ENCODE peak calls at places on chromosome 2, in eight cellular contexts. One of them, this sample, is unnamed.

GRCh38 chr2:217206326-217206725 is 346.5 kb upstream of the TNP1 start:
- DNase-seq in fibroblast of pulmonary artery: no peak
- DNase-seq in right cardiac atrium: no peak
- DNase-seq in testis: no peak
- DNase-seq in BJ: no peak
- DNase-seq in stimulated activated effector memory CD8-positive, alpha-beta T cell treated with anti-CD3 and anti-CD28 coated beads, Interleukin-12 subunit alpha, Interleukin-12 subunit beta, amount 100 ng/mL, for 72 hours: no peak
- DNase-seq in SK-N-SH: no peak
- DNase-seq in NCI-H1092: no peak
- DNase-seq in this sample: no peak

GRCh38 chr2:135043345-135043744 is 3.9 kb downstream of the MAP3K19 start:
- DNase-seq in fibroblast of pulmonary artery: no peak
- DNase-seq in right cardiac atrium: no peak
- DNase-seq in testis: peak; percentile 30
- DNase-seq in BJ: no peak
- DNase-seq in stimulated activated effector memory CD8-positive, alpha-beta T cell treated with anti-CD3 and anti-CD28 coated beads, Interleukin-12 subunit alpha, Interleukin-12 subunit beta, amount 100 ng/mL, for 72 hours: no peak
- DNase-seq in SK-N-SH: no peak
- DNase-seq in NCI-H1092: no peak
- DNase-seq in this sample: no peak

GRCh38 chr2:176827269-176827668 is 385.3 kb upstream of the HNRNPA3 start:
- DNase-seq in fibroblast of pulmonary artery: no peak
- DNase-seq in right cardiac atrium: no peak
- DNase-seq in testis: no peak
- DNase-seq in BJ: no peak
- DNase-seq in stimulated activated effector memory CD8-positive, alpha-beta T cell treated with anti-CD3 and anti-CD28 coated beads, Interleukin-12 subunit alpha, Interleukin-12 subunit beta, amount 100 ng/mL, for 72 hours: peak; percentile 16
- DNase-seq in SK-N-SH: no peak
- DNase-seq in NCI-H1092: no peak
- DNase-seq in this sample: no peak

GRCh38 chr2:125224830-125225229 is 1199.7 kb downstream of the CNTNAP5 start:
- DNase-seq in fibroblast of pulmonary artery: no peak
- DNase-seq in right cardiac atrium: no peak
- DNase-seq in testis: peak; percentile 16
- DNase-seq in BJ: no peak
- DNase-seq in stimulated activated effector memory CD8-positive, alpha-beta T cell treated with anti-CD3 and anti-CD28 coated beads, Interleukin-12 subunit alpha, Interleukin-12 subunit beta, amount 100 ng/mL, for 72 hours: no peak
- DNase-seq in SK-N-SH: no peak
- DNase-seq in NCI-H1092: no peak
- DNase-seq in this sample: no peak

GRCh38 chr2:201234167-201235139 is 25.9 kb upstream of the CASP8 start:
- DNase-seq in fibroblast of pulmonary artery: no peak
- DNase-seq in right cardiac atrium: no peak
- DNase-seq in testis: no peak
- DNase-seq in BJ: no peak
- DNase-seq in stimulated activated effector memory CD8-positive, alpha-beta T cell treated with anti-CD3 and anti-CD28 coated beads, Interleukin-12 subunit alpha, Interleukin-12 subunit beta, amount 100 ng/mL, for 72 hours: no peak
- DNase-seq in SK-N-SH: no peak
- DNase-seq in NCI-H1092: no peak
- DNase-seq in this sample: no peak

GRCh38 chr2:37560241-37560848 is 111.1 kb downstream of the CDC42EP3 start:
- DNase-seq in fibroblast of pulmonary artery: no peak
- DNase-seq in right cardiac atrium: no peak
- DNase-seq in testis: no peak
- DNase-seq in BJ: no peak
- DNase-seq in stimulated activated effector memory CD8-positive, alpha-beta T cell treated with anti-CD3 and anti-CD28 coated beads, Interleukin-12 subunit alpha, Interleukin-12 subunit beta, amount 100 ng/mL, for 72 hours: no peak
- DNase-seq in SK-N-SH: no peak
- DNase-seq in NCI-H1092: peak; percentile 6
- DNase-seq in this sample: no peak

GRCh38 chr2:182366625-182367024 is 60.2 kb downstream of the PDE1A start:
- DNase-seq in fibroblast of pulmonary artery: peak; percentile 90
- DNase-seq in right cardiac atrium: no peak
- DNase-seq in testis: no peak
- DNase-seq in BJ: peak; percentile 42
- DNase-seq in stimulated activated effector memory CD8-positive, alpha-beta T cell treated with anti-CD3 and anti-CD28 coated beads, Interleukin-12 subunit alpha, Interleukin-12 subunit beta, amount 100 ng/mL, for 72 hours: no peak
- DNase-seq in SK-N-SH: no peak
- DNase-seq in NCI-H1092: peak; percentile 6
- DNase-seq in this sample: no peak

GRCh38 chr2:172403402-172403801 is 24.0 kb upstream of the ITGA6 start:
- DNase-seq in fibroblast of pulmonary artery: no peak
- DNase-seq in right cardiac atrium: no peak
- DNase-seq in testis: no peak
- DNase-seq in BJ: no peak
- DNase-seq in stimulated activated effector memory CD8-positive, alpha-beta T cell treated with anti-CD3 and anti-CD28 coated beads, Interleukin-12 subunit alpha, Interleukin-12 subunit beta, amount 100 ng/mL, for 72 hours: no peak
- DNase-seq in SK-N-SH: no peak
- DNase-seq in NCI-H1092: no peak
- DNase-seq in this sample: no peak

GRCh38 chr2:71800106-71800809 is 346.9 kb downstream of the DYSF start:
- DNase-seq in fibroblast of pulmonary artery: no peak
- DNase-seq in right cardiac atrium: no peak
- DNase-seq in testis: peak; percentile 12
- DNase-seq in BJ: no peak
- DNase-seq in stimulated activated effector memory CD8-positive, alpha-beta T cell treated with anti-CD3 and anti-CD28 coated beads, Interleukin-12 subunit alpha, Interleukin-12 subunit beta, amount 100 ng/mL, for 72 hours: no peak
- DNase-seq in SK-N-SH: no peak
- DNase-seq in NCI-H1092: no peak
- DNase-seq in this sample: peak; percentile 85

GRCh38 chr2:27109083-27109482 is 9.8 kb downstream of the CGREF1 start:
- DNase-seq in fibroblast of pulmonary artery: no peak
- DNase-seq in right cardiac atrium: no peak
- DNase-seq in testis: no peak
- DNase-seq in BJ: no peak
- DNase-seq in stimulated activated effector memory CD8-positive, alpha-beta T cell treated with anti-CD3 and anti-CD28 coated beads, Interleukin-12 subunit alpha, Interleukin-12 subunit beta, amount 100 ng/mL, for 72 hours: no peak
- DNase-seq in SK-N-SH: no peak
- DNase-seq in NCI-H1092: no peak
- DNase-seq in this sample: no peak

GRCh38 chr2:101406867-101407266 is 19.6 kb upstream of the CREG2 start:
- DNase-seq in fibroblast of pulmonary artery: peak; percentile 63
- DNase-seq in right cardiac atrium: no peak
- DNase-seq in testis: no peak
- DNase-seq in BJ: peak; percentile 69
- DNase-seq in stimulated activated effector memory CD8-positive, alpha-beta T cell treated with anti-CD3 and anti-CD28 coated beads, Interleukin-12 subunit alpha, Interleukin-12 subunit beta, amount 100 ng/mL, for 72 hours: no peak
- DNase-seq in SK-N-SH: no peak
- DNase-seq in NCI-H1092: no peak
- DNase-seq in this sample: no peak

GRCh38 chr2:189111063-189111715 is 68.4 kb downstream of the COL5A2 start:
- DNase-seq in fibroblast of pulmonary artery: no peak
- DNase-seq in right cardiac atrium: no peak
- DNase-seq in testis: no peak
- DNase-seq in BJ: no peak
- DNase-seq in stimulated activated effector memory CD8-positive, alpha-beta T cell treated with anti-CD3 and anti-CD28 coated beads, Interleukin-12 subunit alpha, Interleukin-12 subunit beta, amount 100 ng/mL, for 72 hours: no peak
- DNase-seq in SK-N-SH: no peak
- DNase-seq in NCI-H1092: no peak
- DNase-seq in this sample: no peak

GRCh38 chr2:222319576-222320440 is 21.0 kb upstream of the PAX3 start:
- DNase-seq in fibroblast of pulmonary artery: no peak
- DNase-seq in right cardiac atrium: peak; percentile 70
- DNase-seq in testis: peak; percentile 58
- DNase-seq in BJ: no peak
- DNase-seq in stimulated activated effector memory CD8-positive, alpha-beta T cell treated with anti-CD3 and anti-CD28 coated beads, Interleukin-12 subunit alpha, Interleukin-12 subunit beta, amount 100 ng/mL, for 72 hours: no peak
- DNase-seq in SK-N-SH: peak; percentile 79
- DNase-seq in NCI-H1092: peak; percentile 55
- DNase-seq in this sample: no peak

GRCh38 chr2:29615841-29616240 is 305.5 kb downstream of the ALK start:
- DNase-seq in fibroblast of pulmonary artery: no peak
- DNase-seq in right cardiac atrium: no peak
- DNase-seq in testis: no peak
- DNase-seq in BJ: no peak
- DNase-seq in stimulated activated effector memory CD8-positive, alpha-beta T cell treated with anti-CD3 and anti-CD28 coated beads, Interleukin-12 subunit alpha, Interleukin-12 subunit beta, amount 100 ng/mL, for 72 hours: no peak
- DNase-seq in SK-N-SH: no peak
- DNase-seq in NCI-H1092: no peak
- DNase-seq in this sample: no peak

GRCh38 chr2:180520816-180521595 is 459.4 kb upstream of the UBE2E3 start:
- DNase-seq in fibroblast of pulmonary artery: peak; percentile 14
- DNase-seq in right cardiac atrium: no peak
- DNase-seq in testis: no peak
- DNase-seq in BJ: no peak
- DNase-seq in stimulated activated effector memory CD8-positive, alpha-beta T cell treated with anti-CD3 and anti-CD28 coated beads, Interleukin-12 subunit alpha, Interleukin-12 subunit beta, amount 100 ng/mL, for 72 hours: no peak
- DNase-seq in SK-N-SH: no peak
- DNase-seq in NCI-H1092: no peak
- DNase-seq in this sample: no peak

GRCh38 chr2:85326406-85326945 is 1.3 kb downstream of the TGOLN2 start:
- DNase-seq in fibroblast of pulmonary artery: peak; percentile 71
- DNase-seq in right cardiac atrium: no peak
- DNase-seq in testis: no peak
- DNase-seq in BJ: no peak
- DNase-seq in stimulated activated effector memory CD8-positive, alpha-beta T cell treated with anti-CD3 and anti-CD28 coated beads, Interleukin-12 subunit alpha, Interleukin-12 subunit beta, amount 100 ng/mL, for 72 hours: peak; percentile 24
- DNase-seq in SK-N-SH: no peak
- DNase-seq in NCI-H1092: no peak
- DNase-seq in this sample: no peak

GRCh38 chr2:14492920-14493503 is 139.5 kb upstream of the LRATD1 start:
- DNase-seq in fibroblast of pulmonary artery: peak; percentile 16
- DNase-seq in right cardiac atrium: no peak
- DNase-seq in testis: no peak
- DNase-seq in BJ: peak; percentile 72
- DNase-seq in stimulated activated effector memory CD8-positive, alpha-beta T cell treated with anti-CD3 and anti-CD28 coated beads, Interleukin-12 subunit alpha, Interleukin-12 subunit beta, amount 100 ng/mL, for 72 hours: no peak
- DNase-seq in SK-N-SH: no peak
- DNase-seq in NCI-H1092: no peak
- DNase-seq in this sample: no peak

GRCh38 chr2:9654429-9655100 is 23.8 kb upstream of the YWHAQ start:
- DNase-seq in fibroblast of pulmonary artery: peak; percentile 39
- DNase-seq in right cardiac atrium: no peak
- DNase-seq in testis: no peak
- DNase-seq in BJ: no peak
- DNase-seq in stimulated activated effector memory CD8-positive, alpha-beta T cell treated with anti-CD3 and anti-CD28 coated beads, Interleukin-12 subunit alpha, Interleukin-12 subunit beta, amount 100 ng/mL, for 72 hours: no peak
- DNase-seq in SK-N-SH: no peak
- DNase-seq in NCI-H1092: no peak
- DNase-seq in this sample: no peak

GRCh38 chr2:221705478-221705877 is 133.4 kb upstream of the EPHA4 start:
- DNase-seq in fibroblast of pulmonary artery: no peak
- DNase-seq in right cardiac atrium: no peak
- DNase-seq in testis: no peak
- DNase-seq in BJ: no peak
- DNase-seq in stimulated activated effector memory CD8-positive, alpha-beta T cell treated with anti-CD3 and anti-CD28 coated beads, Interleukin-12 subunit alpha, Interleukin-12 subunit beta, amount 100 ng/mL, for 72 hours: no peak
- DNase-seq in SK-N-SH: no peak
- DNase-seq in NCI-H1092: no peak
- DNase-seq in this sample: no peak

GRCh38 chr2:12923907-12924610 is 207.3 kb downstream of the TRIB2 start:
- DNase-seq in fibroblast of pulmonary artery: peak; percentile 63
- DNase-seq in right cardiac atrium: no peak
- DNase-seq in testis: no peak
- DNase-seq in BJ: peak; percentile 35
- DNase-seq in stimulated activated effector memory CD8-positive, alpha-beta T cell treated with anti-CD3 and anti-CD28 coated beads, Interleukin-12 subunit alpha, Interleukin-12 subunit beta, amount 100 ng/mL, for 72 hours: no peak
- DNase-seq in SK-N-SH: no peak
- DNase-seq in NCI-H1092: no peak
- DNase-seq in this sample: no peak

GRCh38 chr2:2926858-2927175 is 450.8 kb downstream of the EIPR1 start:
- DNase-seq in fibroblast of pulmonary artery: no peak
- DNase-seq in right cardiac atrium: no peak
- DNase-seq in testis: no peak
- DNase-seq in BJ: no peak
- DNase-seq in stimulated activated effector memory CD8-positive, alpha-beta T cell treated with anti-CD3 and anti-CD28 coated beads, Interleukin-12 subunit alpha, Interleukin-12 subunit beta, amount 100 ng/mL, for 72 hours: no peak
- DNase-seq in SK-N-SH: no peak
- DNase-seq in NCI-H1092: no peak
- DNase-seq in this sample: no peak

GRCh38 chr2:44844651-44845270 is 96.7 kb upstream of the SIX3 start:
- DNase-seq in fibroblast of pulmonary artery: no peak
- DNase-seq in right cardiac atrium: no peak
- DNase-seq in testis: no peak
- DNase-seq in BJ: no peak
- DNase-seq in stimulated activated effector memory CD8-positive, alpha-beta T cell treated with anti-CD3 and anti-CD28 coated beads, Interleukin-12 subunit alpha, Interleukin-12 subunit beta, amount 100 ng/mL, for 72 hours: no peak
- DNase-seq in SK-N-SH: no peak
- DNase-seq in NCI-H1092: no peak
- DNase-seq in this sample: no peak

This sample was measured in G401.